ENCODE peak calls at places on chromosomes 5 and 9, in six cellular contexts. G, K, T, C, N and B are unnamed samples.

GRCh38 chr5:213803-214395 is 4.1 kb downstream of the CCDC127 start:
- DNase-seq in N (no peak), G (no peak), C (no peak), T (no peak), K (no peak), B (no peak)

GRCh38 chr9:128771094-128771721 is 519 bp downstream of the ZER1 start:
- DNase-seq in N (no peak), G (no peak), K (no peak), C (no peak), T (peak; percentile 12), B (no peak)

GRCh38 chr5:1220351-1220750 is 4.8 kb upstream of the SLC6A18 start:
- DNase-seq in K (no peak), N (no peak), G (no peak), C (no peak), T (no peak), B (no peak)

GRCh38 chr9:38024036-38024681 is 44.9 kb downstream of the SHB start:
- DNase-seq in T (peak; percentile 94), N (peak; percentile 69), K (no peak), G (no peak), C (peak; percentile 76), B (no peak)

GRCh38 chr5:92838253-92838652 is 742.8 kb downstream of the NR2F1-AS1 start:
- DNase-seq in K (no peak), T (no peak), C (no peak), G (no peak), N (no peak), B (no peak)

GRCh38 chr5:134101686-134102439 is 12.6 kb upstream of the TCF7 start:
- DNase-seq in K (peak; percentile 67), C (peak; percentile 62), G (no peak), T (no peak), N (peak; percentile 60), B (peak; percentile 77)

GRCh38 chr5:1176473-1177391 is 24.7 kb upstream of the SLC6A19 start:
- DNase-seq in T (no peak), K (no peak), N (no peak), G (no peak), C (no peak), B (no peak)

GRCh38 chr5:58002318-58002717 is 457.6 kb downstream of the PLK2 start:
- DNase-seq in N (no peak), T (peak; percentile 39), C (no peak), K (no peak), G (no peak), B (no peak)

GRCh38 chr5:146340260-146341081 is 1.8 kb downstream of the POU4F3 start:
- DNase-seq in C (peak; percentile 36), K (peak; percentile 52), N (peak; percentile 55), G (peak; percentile 81), T (peak; percentile 60), B (no peak)

GRCh38 chr5:89090021-89090420 is 207.0 kb upstream of the MEF2C start:
- DNase-seq in N (no peak), T (no peak), G (no peak), K (no peak), C (no peak), B (no peak)

GRCh38 chr5:77428033-77428432 is 64.1 kb downstream of the WDR41 start:
- DNase-seq in T (no peak), K (no peak), N (no peak), G (no peak), C (no peak), B (no peak)

GRCh38 chr5:56307714-56308346 is 74.7 kb upstream of the ANKRD55 start:
- DNase-seq in C (no peak), G (no peak), N (no peak), T (no peak), K (no peak), B (no peak)

GRCh38 chr5:43514471-43514815 is 505 bp downstream of the C5orf34 start:
- DNase-seq in C (no peak), G (no peak), K (no peak), N (no peak), T (peak; percentile 87), B (no peak)

GRCh38 chr5:56415356-56415765 is 182.2 kb upstream of the ANKRD55 start:
- DNase-seq in C (peak; percentile 35), N (peak; percentile 64), G (no peak), K (peak; percentile 52), T (peak; percentile 91), B (no peak)

GRCh38 chr5:151683936-151684586 is 2.7 kb downstream of the SPARC start:
- DNase-seq in T (no peak), C (no peak), K (no peak), N (no peak), G (no peak), B (no peak)

GRCh38 chr9:134650431-134651190 is 9.0 kb downstream of the COL5A1 start:
- DNase-seq in K (no peak), G (no peak), T (no peak), C (peak; percentile 7), N (no peak), B (no peak)

GRCh38 chr5:109035470-109035869 is 287.8 kb downstream of the FER start:
- DNase-seq in C (no peak), N (no peak), G (no peak), T (peak; percentile 40), K (no peak), B (no peak)

GRCh38 chr5:176458904-176459561 is 10.8 kb downstream of the FAF2 start:
- DNase-seq in N (no peak), K (no peak), G (no peak), T (no peak), C (no peak), B (no peak)

GRCh38 chr9:126827227-126827626 is 22.4 kb downstream of the ZBTB43 start:
- DNase-seq in N (no peak), G (no peak), T (no peak), K (no peak), C (no peak), B (no peak)

GRCh38 chr5:104573979-104574709 is 1011.6 kb upstream of the NUDT12 start:
- DNase-seq in T (no peak), C (no peak), K (no peak), G (no peak), N (no peak), B (no peak)

GRCh38 chr9:5587024-5587423 is 41.9 kb upstream of the RIC1 start:
- DNase-seq in K (no peak), G (no peak), N (no peak), T (peak; percentile 95), C (no peak), B (no peak)

GRCh38 chr9:122091682-122092592 is 1.2 kb downstream of the TTLL11 start:
- DNase-seq in K (no peak), C (no peak), G (no peak), N (no peak), T (no peak), B (no peak)

GRCh38 chr5:142816577-142816976 is 46.4 kb downstream of the ARHGAP26 start:
- DNase-seq in N (no peak), T (peak; percentile 57), G (no peak), K (peak; percentile 75), C (peak; percentile 60), B (no peak)

GRCh38 chr9:124781967-124782660 is 5.2 kb downstream of the OLFML2A start:
- DNase-seq in K (peak; percentile 22), N (no peak), T (no peak), C (no peak), G (no peak), B (no peak)

GRCh38 chr5:9766581-9766980 is 136.4 kb upstream of the TAS2R1 start:
- DNase-seq in C (no peak), G (no peak), T (peak; percentile 81), N (no peak), K (no peak), B (no peak)

GRCh38 chr5:10381805-10382204 is 28.3 kb downstream of the MARCHF6 start:
- DNase-seq in T (no peak), N (no peak), K (no peak), C (no peak), G (no peak), B (no peak)

GRCh38 chr5:33114361-33114760 is 326.4 kb upstream of the TARS1 start:
- DNase-seq in N (no peak), K (no peak), C (no peak), T (no peak), G (no peak), B (no peak)

GRCh38 chr5:147858520-147858919 is 20.0 kb upstream of the SCGB3A2 start:
- DNase-seq in T (no peak), G (no peak), C (no peak), K (no peak), N (no peak), B (no peak)

GRCh38 chr5:140084466-140084865 is 29.4 kb upstream of the PURA start:
- DNase-seq in G (no peak), N (no peak), C (no peak), T (no peak), K (peak; percentile 49), B (no peak)

GRCh38 chr5:87645241-87645640 is 232.5 kb upstream of the CCNH start:
- DNase-seq in G (no peak), C (no peak), N (no peak), T (no peak), K (no peak), B (no peak)

GRCh38 chr9:126397056-126397455 is 70.4 kb downstream of the MVB12B start:
- DNase-seq in K (peak; percentile 50), N (no peak), T (no peak), G (no peak), C (no peak), B (peak; percentile 84)

DNA sequence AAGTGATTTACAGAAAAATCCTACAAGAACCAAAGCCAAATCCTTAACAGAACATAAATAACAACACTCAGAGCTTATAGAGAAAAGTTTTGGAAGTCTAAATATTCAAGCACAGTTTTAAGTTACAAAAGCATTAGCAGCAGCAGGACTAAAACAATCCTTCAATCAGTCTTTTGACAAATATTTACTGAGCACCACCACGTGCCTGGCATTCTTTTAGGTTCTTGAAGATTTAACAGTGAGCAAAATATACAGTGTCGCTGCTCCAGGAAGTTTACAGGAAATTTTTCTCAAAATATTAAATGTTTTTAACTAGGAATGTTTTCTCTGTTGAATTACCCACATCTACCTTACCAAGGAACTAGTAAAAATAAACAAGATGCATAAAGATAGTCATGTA is 11.4 kb downstream of the EPB41L4A start:
- DNase-seq in C (no peak), K (no peak), N (no peak), G (no peak), T (no peak), B (no peak)
- H3K4me1 ChIP-seq in C (no peaks in the 10 kb centered on the region), K (peaks cover 7% of the 10 kb centered on the region), N (peaks cover 14% of the 10 kb centered on the region), G (peaks cover 23% of the 10 kb centered on the region), T (no peaks in the 10 kb centered on the region), B (no peaks in the 10 kb centered on the region)

DNA sequence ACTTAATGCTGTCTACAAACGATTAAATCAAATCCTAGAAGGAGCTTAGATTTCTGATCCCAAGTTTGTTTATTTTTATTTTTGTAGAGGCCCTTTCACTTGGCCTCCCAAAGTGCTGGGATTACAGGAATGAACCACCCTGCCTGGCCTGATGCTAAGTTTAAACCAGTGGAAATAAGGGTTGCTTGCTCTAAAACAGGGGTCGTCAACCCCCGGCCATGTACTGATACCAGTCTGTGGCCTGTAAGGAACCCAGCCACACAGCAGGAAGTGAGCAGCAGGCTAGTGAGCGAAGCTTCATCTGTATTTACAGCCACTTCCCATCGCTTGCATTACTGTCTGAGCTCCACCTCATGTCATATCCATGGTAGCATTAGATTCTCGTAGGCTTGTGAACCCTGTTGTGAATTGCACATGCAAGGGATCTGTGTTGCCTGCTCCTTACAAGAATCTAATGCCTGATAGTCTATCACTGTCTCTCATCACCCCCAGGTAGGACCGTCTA is 11.4 kb downstream of the TTC1 start:
- DNase-seq in T (peak; percentile 28), N (no peak), G (no peak), C (no peak), K (no peak), B (no peak)
- H3K36me3 ChIP-seq in T (peaks cover 2% of the 10 kb centered on the region), N (peaks cover 4% of the 10 kb centered on the region), G (peaks cover 61% of the 10 kb centered on the region), C (no peaks in the 10 kb centered on the region), K (no peaks in the 10 kb centered on the region), B (peaks cover 9% of the 10 kb centered on the region)

GRCh38 chr5:149126898-149127297 is 14.4 kb upstream of the ABLIM3 start:
- DNase-seq in G (no peak), T (no peak), C (no peak), K (no peak), N (no peak), B (no peak)
- H3K27me3 ChIP-seq in G (no peaks in the 10 kb centered on the region), T (no peaks in the 10 kb centered on the region), C (no peaks in the 10 kb centered on the region), K (no peaks in the 10 kb centered on the region), N (no peaks in the 10 kb centered on the region), B (no peaks in the 10 kb centered on the region)

GRCh38 chr5:150078802-150079654 is 7.3 kb downstream of the CSF1R start:
- DNase-seq in T (no peak), G (no peak), C (no peak), N (no peak), K (peak; percentile 13), B (no peak)
- H3K4me1 ChIP-seq in T (peaks cover 4% of the 10 kb centered on the region), G (peaks cover 16% of the 10 kb centered on the region), C (no peaks in the 10 kb centered on the region), N (no peaks in the 10 kb centered on the region), K (no peaks in the 10 kb centered on the region), B (no peaks in the 10 kb centered on the region)